ENCODE peak calls at places on chromosomes 2 and 18, in eight cellular contexts. One of them, this sample, is unnamed.

GRCh38 chr2:128361376-128362131 is 42.9 kb upstream of the HS6ST1 start:
- DNase-seq in heart right ventricle: no peak
- DNase-seq in H9: no peak
- DNase-seq in lower leg skin: no peak
- DNase-seq in GM12865: no peak
- DNase-seq in hepatocyte: no peak
- DNase-seq in cardiac muscle cell: no peak
- DNase-seq in Calu3: no peak
- DNase-seq in this sample: no peak

GRCh38 chr18:42107287-42108045 is 152.4 kb downstream of the PIK3C3 start:
- DNase-seq in cardiac muscle cell: no peak
- DNase-seq in GM12865: no peak
- DNase-seq in Calu3: no peak
- DNase-seq in hepatocyte: no peak
- DNase-seq in H9: no peak
- DNase-seq in lower leg skin: no peak
- DNase-seq in heart right ventricle: no peak
- DNase-seq in this sample: no peak

GRCh38 chr2:143429932-143430331 is 300.7 kb downstream of the ARHGAP15 start:
- DNase-seq in lower leg skin: no peak
- DNase-seq in hepatocyte: no peak
- DNase-seq in GM12865: no peak
- DNase-seq in cardiac muscle cell: no peak
- DNase-seq in heart right ventricle: no peak
- DNase-seq in H9: no peak
- DNase-seq in Calu3: no peak
- DNase-seq in this sample: no peak

GRCh38 chr18:13611616-13612110 is 114.7 kb downstream of the FAM210A start:
- DNase-seq in lower leg skin: no peak
- DNase-seq in H9: peak; percentile 28
- DNase-seq in GM12865: no peak
- DNase-seq in cardiac muscle cell: peak; percentile 35
- DNase-seq in Calu3: no peak
- DNase-seq in hepatocyte: peak; percentile 23
- DNase-seq in heart right ventricle: peak; percentile 64
- DNase-seq in this sample: no peak

GRCh38 chr2:106709229-106709628 is 176.7 kb downstream of the ST6GAL2 start:
- DNase-seq in H9: no peak
- DNase-seq in Calu3: no peak
- DNase-seq in heart right ventricle: no peak
- DNase-seq in cardiac muscle cell: no peak
- DNase-seq in hepatocyte: no peak
- DNase-seq in lower leg skin: no peak
- DNase-seq in GM12865: no peak
- DNase-seq in this sample: no peak

GRCh38 chr18:46096651-46097300 is 1.3 kb downstream of the ATP5F1A start:
- DNase-seq in GM12865: peak; percentile 65
- DNase-seq in lower leg skin: no peak
- DNase-seq in Calu3: no peak
- DNase-seq in H9: no peak
- DNase-seq in heart right ventricle: no peak
- DNase-seq in hepatocyte: no peak
- DNase-seq in cardiac muscle cell: no peak
- DNase-seq in this sample: peak; percentile 27

GRCh38 chr18:60445341-60445740 is 72.8 kb upstream of the MC4R start:
- DNase-seq in GM12865: no peak
- DNase-seq in Calu3: no peak
- DNase-seq in hepatocyte: no peak
- DNase-seq in cardiac muscle cell: no peak
- DNase-seq in H9: no peak
- DNase-seq in lower leg skin: no peak
- DNase-seq in heart right ventricle: no peak
- DNase-seq in this sample: no peak

GRCh38 chr18:47036298-47036874 is 965 bp upstream of the ELOA2 start:
- DNase-seq in heart right ventricle: peak; percentile 8
- DNase-seq in GM12865: peak; percentile 14
- DNase-seq in H9: no peak
- DNase-seq in Calu3: peak; percentile 32
- DNase-seq in lower leg skin: no peak
- DNase-seq in hepatocyte: peak; percentile 37
- DNase-seq in cardiac muscle cell: peak; percentile 25
- DNase-seq in this sample: peak; percentile 51

GRCh38 chr2:197851451-197851850 is 47.1 kb downstream of the PLCL1 start:
- DNase-seq in Calu3: no peak
- DNase-seq in hepatocyte: no peak
- DNase-seq in cardiac muscle cell: no peak
- DNase-seq in GM12865: peak; percentile 28
- DNase-seq in heart right ventricle: no peak
- DNase-seq in lower leg skin: no peak
- DNase-seq in H9: peak; percentile 36
- DNase-seq in this sample: peak; percentile 10
- TF ChIP-seq CTCF in Calu3: no peak
- TF ChIP-seq CTCF in hepatocyte: peak; percentile 9
- TF ChIP-seq CTCF in cardiac muscle cell: peak; percentile 14
- TF ChIP-seq CTCF in GM12865: peak; percentile 29
- TF ChIP-seq CTCF in heart right ventricle: no peak
- TF ChIP-seq CTCF in lower leg skin: no peak
- TF ChIP-seq CTCF in H9: peak; percentile 65
- TF ChIP-seq CTCF in this sample: peak; percentile 49

DNA sequence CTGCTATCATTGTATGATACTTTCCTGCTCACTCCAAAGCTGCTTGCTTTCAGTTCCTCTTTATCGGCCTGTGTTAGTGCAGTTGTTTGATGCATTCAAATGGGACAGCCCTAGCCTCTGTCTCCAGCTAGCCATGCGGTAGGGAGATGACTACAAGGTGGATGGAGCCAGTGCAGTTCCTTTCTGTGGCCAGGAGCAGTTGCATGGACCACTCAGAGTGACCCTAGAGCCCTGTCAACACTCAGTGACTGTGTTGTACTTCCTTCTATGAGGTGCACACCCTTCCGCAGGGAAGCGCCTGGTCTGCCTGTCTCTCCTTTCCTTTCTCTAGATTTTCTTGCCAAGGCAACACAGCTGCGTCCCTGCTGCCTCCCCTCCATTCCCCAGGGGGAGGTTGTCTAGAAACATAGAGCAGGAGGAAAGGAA is 33.8 kb downstream of the KCNS3 start:
- DNase-seq in H9: no peak
- DNase-seq in GM12865: peak; percentile 37
- DNase-seq in Calu3: no peak
- DNase-seq in cardiac muscle cell: peak; percentile 72
- DNase-seq in lower leg skin: no peak
- DNase-seq in hepatocyte: no peak
- DNase-seq in heart right ventricle: peak; percentile 9
- DNase-seq in this sample: peak; percentile 17
- TF ChIP-seq CTCF in H9: no peak
- TF ChIP-seq CTCF in GM12865: no peak
- TF ChIP-seq CTCF in Calu3: no peak
- TF ChIP-seq CTCF in cardiac muscle cell: no peak
- TF ChIP-seq CTCF in lower leg skin: no peak
- TF ChIP-seq CTCF in hepatocyte: no peak
- TF ChIP-seq CTCF in heart right ventricle: no peak
- TF ChIP-seq CTCF in this sample: no peak

GRCh38 chr2:99335911-99336779 is at the start of gene TXNDC9:
- DNase-seq in GM12865: peak; percentile 100
- DNase-seq in hepatocyte: peak; percentile 100
- DNase-seq in Calu3: peak; percentile 98
- DNase-seq in H9: peak; percentile 99
- DNase-seq in lower leg skin: peak; percentile 99
- DNase-seq in heart right ventricle: peak; percentile 100
- DNase-seq in cardiac muscle cell: peak; percentile 100
- DNase-seq in this sample: peak; percentile 96

GRCh38 chr2:99336780-99337163 is 417 bp upstream of the EIF5B start:
- DNase-seq in cardiac muscle cell: no peak
- DNase-seq in H9: no peak
- DNase-seq in heart right ventricle: peak; percentile 7
- DNase-seq in GM12865: no peak
- DNase-seq in hepatocyte: no peak
- DNase-seq in Calu3: no peak
- DNase-seq in lower leg skin: no peak
- DNase-seq in this sample: no peak

GRCh38 chr2:99337931-99338580 is 867 bp downstream of the EIF5B start:
- DNase-seq in Calu3: no peak
- DNase-seq in cardiac muscle cell: peak; percentile 11
- DNase-seq in hepatocyte: no peak
- DNase-seq in GM12865: peak; percentile 59
- DNase-seq in H9: no peak
- DNase-seq in heart right ventricle: no peak
- DNase-seq in lower leg skin: no peak
- DNase-seq in this sample: peak; percentile 30

GRCh38 chr2:99340669-99341236 is 3.6 kb downstream of the EIF5B start:
- DNase-seq in cardiac muscle cell: no peak
- DNase-seq in GM12865: no peak
- DNase-seq in lower leg skin: no peak
- DNase-seq in H9: no peak
- DNase-seq in hepatocyte: peak; percentile 6
- DNase-seq in Calu3: peak; percentile 3
- DNase-seq in heart right ventricle: no peak
- DNase-seq in this sample: no peak

GRCh38 chr2:99337164-99337930 is at the start of gene EIF5B:
- DNase-seq in Calu3: peak; percentile 96
- DNase-seq in GM12865: peak; percentile 98
- DNase-seq in hepatocyte: peak; percentile 99
- DNase-seq in lower leg skin: peak; percentile 95
- DNase-seq in H9: peak; percentile 95
- DNase-seq in heart right ventricle: peak; percentile 95
- DNase-seq in cardiac muscle cell: peak; percentile 97
- DNase-seq in this sample: peak; percentile 93
- TF ChIP-seq CTCF in Calu3: peak; percentile 66
- TF ChIP-seq CTCF in GM12865: peak; percentile 67
- TF ChIP-seq CTCF in hepatocyte: peak; percentile 76
- TF ChIP-seq CTCF in lower leg skin: no peak
- TF ChIP-seq CTCF in H9: peak; percentile 79
- TF ChIP-seq CTCF in heart right ventricle: peak; percentile 40
- TF ChIP-seq CTCF in cardiac muscle cell: peak; percentile 77
- TF ChIP-seq CTCF in this sample: peak; percentile 87

DNA sequence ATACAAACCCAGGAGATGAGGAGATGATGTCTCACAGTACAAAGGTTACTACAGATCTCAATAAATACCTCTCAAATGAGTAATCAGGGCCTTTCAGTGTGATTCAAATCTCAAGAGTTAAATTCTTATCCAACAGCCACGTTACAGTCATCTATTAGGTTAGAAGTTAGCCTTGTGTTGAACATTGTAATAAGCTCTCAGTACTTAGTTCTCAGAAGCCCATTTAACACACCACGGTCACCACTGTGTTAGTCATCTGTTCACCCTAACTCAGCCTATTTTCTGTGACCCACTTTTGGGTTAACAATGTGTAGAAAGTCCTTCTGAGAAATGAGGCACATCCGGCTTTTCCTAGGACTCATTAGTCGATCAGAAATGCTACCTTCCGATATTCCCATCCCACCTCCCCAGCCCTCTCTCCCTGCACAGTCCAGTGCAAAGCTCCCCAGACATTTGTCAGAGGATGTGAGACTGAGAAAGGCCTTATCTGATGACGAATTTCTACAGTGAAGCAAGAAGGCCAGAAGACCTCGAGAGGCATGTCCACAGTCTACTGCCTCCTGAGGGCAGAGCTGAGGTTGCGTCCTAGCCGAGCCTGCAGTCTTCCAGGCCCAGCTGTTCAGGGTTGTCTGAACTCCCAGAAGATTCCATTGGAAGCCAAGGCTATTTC is 92.5 kb downstream of the ACTR2 start:
- DNase-seq in H9: no peak
- DNase-seq in lower leg skin: no peak
- DNase-seq in Calu3: peak; percentile 53
- DNase-seq in hepatocyte: peak; percentile 69
- DNase-seq in cardiac muscle cell: no peak
- DNase-seq in heart right ventricle: no peak
- DNase-seq in GM12865: peak; percentile 73
- DNase-seq in this sample: peak; percentile 62
- TF ChIP-seq CTCF in H9: peak; percentile 57
- TF ChIP-seq CTCF in lower leg skin: no peak
- TF ChIP-seq CTCF in Calu3: peak; percentile 45
- TF ChIP-seq CTCF in hepatocyte: peak; percentile 30
- TF ChIP-seq CTCF in cardiac muscle cell: peak; percentile 60
- TF ChIP-seq CTCF in heart right ventricle: no peak
- TF ChIP-seq CTCF in GM12865: peak; percentile 51
- TF ChIP-seq CTCF in this sample: peak; percentile 42

DNA sequence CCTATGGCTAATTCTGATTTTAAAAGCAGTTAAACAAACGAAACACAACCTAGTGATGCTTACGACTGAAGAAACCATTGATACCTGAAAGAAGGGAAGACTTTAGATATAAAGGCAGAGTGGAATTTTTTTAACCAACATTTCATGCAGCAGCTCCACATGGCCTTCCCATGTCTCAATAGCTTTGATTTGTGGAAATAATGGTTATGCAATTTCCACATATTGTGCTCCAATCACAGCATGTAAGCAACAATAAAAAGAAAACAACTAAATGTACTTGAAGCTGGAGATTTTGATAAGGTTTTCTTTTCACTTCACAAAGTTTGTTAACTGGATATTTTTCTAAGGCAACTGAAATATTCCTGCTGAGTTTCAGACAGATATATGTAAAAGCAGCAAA is 82.0 kb upstream of the SLC39A10 start:
- DNase-seq in lower leg skin: no peak
- DNase-seq in Calu3: no peak
- DNase-seq in H9: no peak
- DNase-seq in cardiac muscle cell: no peak
- DNase-seq in GM12865: no peak
- DNase-seq in hepatocyte: no peak
- DNase-seq in heart right ventricle: no peak
- DNase-seq in this sample: no peak
- TF ChIP-seq CTCF in lower leg skin: no peak
- TF ChIP-seq CTCF in Calu3: no peak
- TF ChIP-seq CTCF in H9: no peak
- TF ChIP-seq CTCF in cardiac muscle cell: no peak
- TF ChIP-seq CTCF in GM12865: no peak
- TF ChIP-seq CTCF in hepatocyte: no peak
- TF ChIP-seq CTCF in heart right ventricle: no peak
- TF ChIP-seq CTCF in this sample: no peak

GRCh38 chr18:76538846-76539245 is 43.8 kb upstream of the ZNF516 start:
- DNase-seq in GM12865: no peak
- DNase-seq in hepatocyte: no peak
- DNase-seq in lower leg skin: no peak
- DNase-seq in H9: no peak
- DNase-seq in Calu3: no peak
- DNase-seq in heart right ventricle: no peak
- DNase-seq in cardiac muscle cell: no peak
- DNase-seq in this sample: no peak

GRCh38 chr18:76532875-76533274 is 37.8 kb upstream of the ZNF516 start:
- DNase-seq in heart right ventricle: no peak
- DNase-seq in GM12865: no peak
- DNase-seq in lower leg skin: no peak
- DNase-seq in H9: no peak
- DNase-seq in hepatocyte: no peak
- DNase-seq in cardiac muscle cell: no peak
- DNase-seq in Calu3: no peak
- DNase-seq in this sample: no peak

DNA sequence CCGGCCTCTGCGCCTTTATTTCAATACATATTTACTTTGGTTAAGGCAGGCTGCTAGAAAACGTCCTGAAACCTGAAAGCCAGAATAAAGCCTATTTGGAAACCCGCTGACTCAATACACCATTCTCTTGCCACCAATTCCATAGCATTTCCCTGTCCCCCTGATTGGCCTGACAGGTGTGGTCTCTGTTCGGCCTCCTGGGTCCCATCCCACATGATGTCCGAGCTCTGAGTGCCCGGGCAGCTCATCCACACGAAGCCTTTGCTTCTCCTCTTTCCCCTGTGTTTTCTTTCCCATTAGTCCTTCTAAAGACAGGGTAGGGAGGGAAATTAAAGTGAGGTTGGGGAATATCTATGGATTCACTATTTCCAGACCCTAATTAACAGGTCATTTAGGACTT is 42.6 kb upstream of the ZNF516 start:
- DNase-seq in hepatocyte: no peak
- DNase-seq in heart right ventricle: no peak
- DNase-seq in lower leg skin: no peak
- DNase-seq in cardiac muscle cell: no peak
- DNase-seq in Calu3: no peak
- DNase-seq in H9: no peak
- DNase-seq in GM12865: no peak
- DNase-seq in this sample: no peak
- TF ChIP-seq CTCF in hepatocyte: no peak
- TF ChIP-seq CTCF in heart right ventricle: no peak
- TF ChIP-seq CTCF in lower leg skin: no peak
- TF ChIP-seq CTCF in cardiac muscle cell: no peak
- TF ChIP-seq CTCF in Calu3: no peak
- TF ChIP-seq CTCF in H9: no peak
- TF ChIP-seq CTCF in GM12865: no peak
- TF ChIP-seq CTCF in this sample: no peak

This sample was measured in GM13977.